ENCODE peak calls at places on chromosomes 7 and 10, in eight cellular contexts. A is astrocyte, F is HL-60, V is fibroblast of pulmonary artery, N is IMR-90, J is mucosa of descending colon, Y is colonic mucosa, Z is mammary epithelial cell. G is an unnamed sample.

GRCh38 chr10:131081386-131081785 is 230.1 kb downstream of the TCERG1L start:
- DNase-seq in J (no peak), V (no peak), Z (no peak), F (no peak), A (no peak), N (no peak), Y (no peak), G (no peak)

GRCh38 chr7:47361229-47361628 is 220.7 kb downstream of the TNS3 start:
- DNase-seq in Y (no peak), A (no peak), Z (peak; percentile 7), N (no peak), F (no peak), J (no peak), V (no peak), G (no peak)

GRCh38 chr7:91559947-91560346 is 295.7 kb downstream of the FZD1 start:
- DNase-seq in N (no peak), Z (no peak), F (no peak), J (no peak), V (no peak), A (no peak), Y (no peak), G (no peak)

GRCh38 chr7:130384371-130384801 is 4.1 kb downstream of the CPA1 start:
- DNase-seq in V (no peak), Y (no peak), A (no peak), Z (no peak), N (no peak), J (no peak), F (peak; percentile 10), G (no peak)

GRCh38 chr10:18179901-18180300 is 39.7 kb downstream of the CACNB2 start:
- DNase-seq in Y (no peak), Z (no peak), V (peak; percentile 85), J (peak; percentile 21), F (no peak), A (peak; percentile 81), N (peak; percentile 87), G (no peak)

GRCh38 chr10:117320050-117320665 is 55.1 kb downstream of the PDZD8 start:
- DNase-seq in A (no peak), N (peak; percentile 27), J (peak; percentile 19), F (no peak), Z (no peak), V (peak; percentile 50), Y (no peak), G (peak; percentile 36)

GRCh38 chr7:25014735-25015134 is 34.8 kb upstream of the OSBPL3 start:
- DNase-seq in Z (peak; percentile 64), Y (no peak), A (peak; percentile 89), J (no peak), N (peak; percentile 97), F (no peak), V (peak; percentile 87), G (peak; percentile 78)

GRCh38 chr10:21831986-21832735 is 171.4 kb downstream of the DNAJC1 start:
- DNase-seq in V (peak; percentile 65), J (no peak), Z (peak; percentile 6), N (peak; percentile 60), Y (no peak), F (no peak), A (peak; percentile 55), G (peak; percentile 20)

GRCh38 chr10:71878327-71879034 is 27.4 kb upstream of the PSAP start:
- DNase-seq in N (no peak), A (no peak), Y (no peak), Z (no peak), V (no peak), J (no peak), F (no peak), G (no peak)

GRCh38 chr10:125155669-125156068 is 4.7 kb downstream of the CTBP2 start:
- DNase-seq in Z (no peak), J (no peak), V (no peak), Y (no peak), A (no peak), F (no peak), N (no peak), G (no peak)
- H3K4me3 ChIP-seq in Z (no peak overlapping the region), J (no peak overlapping the region), V (no peak overlapping the region), Y (no peak overlapping the region), A (no peak overlapping the region), F (no peak overlapping the region), N (no peak overlapping the region), G (peak overlapping the region; percentile 21)

GRCh38 chr7:115475774-115476407 is 554.0 kb downstream of the MDFIC start:
- DNase-seq in Z (no peak), F (no peak), A (peak; percentile 17), J (peak; percentile 32), Y (peak; percentile 23), V (no peak), N (no peak), G (no peak)
- TF ChIP-seq CTCF in Z (peak; percentile 30), F (peak; percentile 9), A (peak; percentile 25), J (no peak), Y (no peak), V (no peak), N (no peak), G (no peak)

GRCh38 chr7:51160411-51160810 is 156.2 kb downstream of the COBL start:
- DNase-seq in J (no peak), Y (no peak), Z (no peak), F (no peak), V (no peak), N (no peak), A (no peak), G (no peak)
- H3K4me3 ChIP-seq in J (no peak overlapping the region), Y (no peak overlapping the region), Z (no peak overlapping the region), F (no peak overlapping the region), V (no peak overlapping the region), N (no peak overlapping the region), A (no peak overlapping the region), G (no peak overlapping the region)

GRCh38 chr7:70775570-70776156 is 356.3 kb upstream of the GALNT17 start:
- DNase-seq in Z (no peak), J (no peak), Y (no peak), A (peak; percentile 22), N (no peak), F (no peak), V (peak; percentile 14), G (peak; percentile 44)
- TF ChIP-seq CTCF in Z (peak; percentile 25), J (no peak), Y (no peak), A (no peak), N (no peak), F (no peak), V (no peak), G (peak; percentile 46)

G was measured in epithelial cell of esophagus.